ENCODE peak calls at places on chromosomes 12 and 14, in five cellular contexts. One of them, this sample, is unnamed.

GRCh38 chr12:92796650-92797049 is 93.9 kb downstream of the PLEKHG7 start:
- DNase-seq in colonic mucosa: no peak
- DNase-seq in Calu3: no peak
- DNase-seq in transverse colon: no peak
- DNase-seq in thoracic aorta: no peak
- DNase-seq in this sample: no peak

GRCh38 chr14:51454351-51454750 is 197.4 kb upstream of the FRMD6 start:
- DNase-seq in colonic mucosa: no peak
- DNase-seq in Calu3: no peak
- DNase-seq in transverse colon: no peak
- DNase-seq in thoracic aorta: no peak
- DNase-seq in this sample: no peak

GRCh38 chr12:121365416-121366062 is 13.3 kb upstream of the ANAPC5 start:
- DNase-seq in colonic mucosa: no peak
- DNase-seq in Calu3: no peak
- DNase-seq in transverse colon: no peak
- DNase-seq in thoracic aorta: no peak
- DNase-seq in this sample: no peak

GRCh38 chr14:58783801-58784511 is 146.2 kb downstream of the DACT1 start:
- DNase-seq in colonic mucosa: no peak
- DNase-seq in Calu3: no peak
- DNase-seq in transverse colon: no peak
- DNase-seq in thoracic aorta: no peak
- DNase-seq in this sample: no peak

GRCh38 chr12:34344851-34345522 is 322.7 kb downstream of the ALG10 start:
- DNase-seq in colonic mucosa: no peak
- DNase-seq in Calu3: no peak
- DNase-seq in transverse colon: no peak
- DNase-seq in thoracic aorta: no peak
- DNase-seq in this sample: no peak

GRCh38 chr12:91804533-91804932 is 341.1 kb downstream of the BTG1 start:
- DNase-seq in colonic mucosa: no peak
- DNase-seq in Calu3: peak
- DNase-seq in transverse colon: no peak
- DNase-seq in thoracic aorta: no peak
- DNase-seq in this sample: no peak

GRCh38 chr12:33438890-33439586 is 581 bp downstream of the SYT10 start:
- DNase-seq in colonic mucosa: no peak
- DNase-seq in Calu3: peak
- DNase-seq in transverse colon: no peak
- DNase-seq in thoracic aorta: no peak
- DNase-seq in this sample: no peak

GRCh38 chr14:69726761-69727511 is 40.0 kb upstream of the SRSF5 start:
- DNase-seq in colonic mucosa: peak
- DNase-seq in Calu3: peak
- DNase-seq in transverse colon: peak
- DNase-seq in thoracic aorta: no peak
- DNase-seq in this sample: peak

GRCh38 chr14:104749958-104750529 is 2.9 kb upstream of the SIVA1 start:
- DNase-seq in colonic mucosa: no peak
- DNase-seq in Calu3: no peak
- DNase-seq in transverse colon: no peak
- DNase-seq in thoracic aorta: no peak
- DNase-seq in this sample: no peak

GRCh38 chr14:91140672-91141071 is 26.8 kb downstream of the DGLUCY start:
- DNase-seq in colonic mucosa: peak
- DNase-seq in Calu3: peak
- DNase-seq in transverse colon: peak
- DNase-seq in thoracic aorta: no peak
- DNase-seq in this sample: no peak

GRCh38 chr12:93713800-93714199 is 36.6 kb downstream of the CRADD start:
- DNase-seq in colonic mucosa: no peak
- DNase-seq in Calu3: no peak
- DNase-seq in transverse colon: no peak
- DNase-seq in thoracic aorta: no peak
- DNase-seq in this sample: no peak

GRCh38 chr12:133234971-133235370 is 706 bp downstream of the ANHX start:
- DNase-seq in colonic mucosa: no peak
- DNase-seq in Calu3: no peak
- DNase-seq in transverse colon: no peak
- DNase-seq in thoracic aorta: no peak
- DNase-seq in this sample: no peak

GRCh38 chr12:109656681-109657262 is 56.9 kb upstream of the FAM222A start:
- DNase-seq in colonic mucosa: no peak
- DNase-seq in Calu3: no peak
- DNase-seq in transverse colon: no peak
- DNase-seq in thoracic aorta: no peak
- DNase-seq in this sample: no peak

GRCh38 chr12:25716842-25717241 is 163.8 kb upstream of the LMNTD1 start:
- DNase-seq in colonic mucosa: no peak
- DNase-seq in Calu3: no peak
- DNase-seq in transverse colon: no peak
- DNase-seq in thoracic aorta: no peak
- DNase-seq in this sample: no peak

GRCh38 chr12:130787445-130788410 is 51.3 kb downstream of the STX2 start:
- DNase-seq in colonic mucosa: no peak
- DNase-seq in Calu3: no peak
- DNase-seq in transverse colon: no peak
- DNase-seq in thoracic aorta: no peak
- DNase-seq in this sample: no peak

GRCh38 chr14:51396222-51396815 is 156.3 kb downstream of the TMX1 start:
- DNase-seq in colonic mucosa: no peak
- DNase-seq in Calu3: peak
- DNase-seq in transverse colon: peak
- DNase-seq in thoracic aorta: no peak
- DNase-seq in this sample: no peak

GRCh38 chr14:23322568-23323517 is 1.6 kb downstream of the PABPN1 start:
- DNase-seq in colonic mucosa: no peak
- DNase-seq in Calu3: no peak
- DNase-seq in transverse colon: no peak
- DNase-seq in thoracic aorta: no peak
- DNase-seq in this sample: no peak

GRCh38 chr14:75198291-75198933 is 22.0 kb upstream of the TMED10 start:
- DNase-seq in colonic mucosa: peak
- DNase-seq in Calu3: no peak
- DNase-seq in transverse colon: peak
- DNase-seq in thoracic aorta: no peak
- DNase-seq in this sample: no peak

GRCh38 chr14:64937821-64938193 is 4.7 kb downstream of the GPX2 start:
- DNase-seq in colonic mucosa: no peak
- DNase-seq in Calu3: no peak
- DNase-seq in transverse colon: no peak
- DNase-seq in thoracic aorta: no peak
- DNase-seq in this sample: no peak

GRCh38 chr12:46579474-46579873 is 206.9 kb upstream of the SLC38A2 start:
- DNase-seq in colonic mucosa: no peak
- DNase-seq in Calu3: no peak
- DNase-seq in transverse colon: no peak
- DNase-seq in thoracic aorta: no peak
- DNase-seq in this sample: no peak

GRCh38 chr12:94046626-94047410 is 101.6 kb upstream of the PLXNC1 start:
- DNase-seq in colonic mucosa: no peak
- DNase-seq in Calu3: no peak
- DNase-seq in transverse colon: no peak
- DNase-seq in thoracic aorta: no peak
- DNase-seq in this sample: no peak

GRCh38 chr14:35336171-35337073 is 44.2 kb downstream of the PSMA6 start:
- DNase-seq in colonic mucosa: peak
- DNase-seq in Calu3: peak
- DNase-seq in transverse colon: peak
- DNase-seq in thoracic aorta: peak
- DNase-seq in this sample: no peak

GRCh38 chr12:117300131-117300530 is 61.3 kb downstream of the NOS1 start:
- DNase-seq in colonic mucosa: no peak
- DNase-seq in Calu3: no peak
- DNase-seq in transverse colon: no peak
- DNase-seq in thoracic aorta: no peak
- DNase-seq in this sample: no peak

GRCh38 chr14:52279405-52279804 is 11.9 kb downstream of the PTGDR start:
- DNase-seq in colonic mucosa: no peak
- DNase-seq in Calu3: no peak
- DNase-seq in transverse colon: no peak
- DNase-seq in thoracic aorta: no peak
- DNase-seq in this sample: no peak

GRCh38 chr14:51724650-51725049 is 72.9 kb downstream of the FRMD6 start:
- DNase-seq in colonic mucosa: no peak
- DNase-seq in Calu3: no peak
- DNase-seq in transverse colon: no peak
- DNase-seq in thoracic aorta: no peak
- DNase-seq in this sample: no peak

GRCh38 chr14:64807588-64807987 is 72.1 kb downstream of the SPTB start:
- DNase-seq in colonic mucosa: no peak
- DNase-seq in Calu3: no peak
- DNase-seq in transverse colon: no peak
- DNase-seq in thoracic aorta: no peak
- DNase-seq in this sample: no peak

GRCh38 chr12:130018614-130019013 is 114.8 kb upstream of the TMEM132D start:
- DNase-seq in colonic mucosa: no peak
- DNase-seq in Calu3: no peak
- DNase-seq in transverse colon: no peak
- DNase-seq in thoracic aorta: no peak
- DNase-seq in this sample: no peak

GRCh38 chr12:1115471-1116242 is 124.6 kb downstream of the ERC1 start:
- DNase-seq in colonic mucosa: no peak
- DNase-seq in Calu3: no peak
- DNase-seq in transverse colon: no peak
- DNase-seq in thoracic aorta: no peak
- DNase-seq in this sample: no peak

GRCh38 chr14:105209091-105209490 is 28.0 kb upstream of the NUDT14 start:
- DNase-seq in colonic mucosa: no peak
- DNase-seq in Calu3: no peak
- DNase-seq in transverse colon: no peak
- DNase-seq in thoracic aorta: no peak
- DNase-seq in this sample: no peak

GRCh38 chr14:88911811-88912210 is 87.4 kb downstream of the TTC8 start:
- DNase-seq in colonic mucosa: no peak
- DNase-seq in Calu3: no peak
- DNase-seq in transverse colon: no peak
- DNase-seq in thoracic aorta: no peak
- DNase-seq in this sample: no peak

GRCh38 chr12:66514581-66514980 is 164.3 kb downstream of the GRIP1 start:
- DNase-seq in colonic mucosa: no peak
- DNase-seq in Calu3: no peak
- DNase-seq in transverse colon: no peak
- DNase-seq in thoracic aorta: no peak
- DNase-seq in this sample: no peak

GRCh38 chr12:116171549-116171948 is 105.9 kb downstream of the MED13L start:
- DNase-seq in colonic mucosa: no peak
- DNase-seq in Calu3: no peak
- DNase-seq in transverse colon: no peak
- DNase-seq in thoracic aorta: no peak
- DNase-seq in this sample: no peak

GRCh38 chr14:55438066-55438683 is 2.2 kb downstream of the TBPL2 start:
- DNase-seq in colonic mucosa: peak
- DNase-seq in Calu3: peak
- DNase-seq in transverse colon: no peak
- DNase-seq in thoracic aorta: no peak
- DNase-seq in this sample: no peak

GRCh38 chr12:92431146-92431545 is 271.6 kb upstream of the PLEKHG7 start:
- DNase-seq in colonic mucosa: no peak
- DNase-seq in Calu3: no peak
- DNase-seq in transverse colon: peak
- DNase-seq in thoracic aorta: no peak
- DNase-seq in this sample: peak

GRCh38 chr14:102586420-102587119 is 5.9 kb upstream of the RCOR1 start:
- DNase-seq in colonic mucosa: no peak
- DNase-seq in Calu3: no peak
- DNase-seq in transverse colon: no peak
- DNase-seq in thoracic aorta: no peak
- DNase-seq in this sample: no peak

DNA sequence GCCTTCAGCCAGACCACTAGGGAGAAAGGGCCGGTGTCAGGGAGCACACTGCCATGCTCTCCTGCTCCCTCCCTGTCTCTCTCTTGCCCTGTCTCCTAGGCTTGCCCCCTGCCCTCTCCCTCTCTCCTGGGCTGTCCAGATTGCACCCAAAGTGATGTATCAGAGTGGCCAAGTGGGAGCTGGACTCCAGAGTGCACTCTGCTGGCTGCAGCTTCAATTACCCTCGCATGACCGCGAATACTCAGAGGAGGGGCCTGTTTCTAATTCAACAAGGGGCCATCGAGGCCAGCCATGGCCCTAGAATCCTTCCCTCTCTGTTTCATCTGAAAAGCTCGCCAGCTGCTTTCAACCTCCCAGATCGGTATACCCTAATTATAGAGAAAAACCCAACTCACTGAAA is 206.4 kb upstream of the FKBP4 start:
- DNase-seq in colonic mucosa: no peak
- DNase-seq in Calu3: no peak
- DNase-seq in transverse colon: no peak
- DNase-seq in thoracic aorta: no peak
- DNase-seq in this sample: no peak
- TF ChIP-seq CTCF in colonic mucosa: no peak
- TF ChIP-seq CTCF in Calu3: no peak
- TF ChIP-seq CTCF in transverse colon: no peak
- TF ChIP-seq CTCF in thoracic aorta: no peak
- TF ChIP-seq CTCF in this sample: no peak

GRCh38 chr14:66477567-66477966 is 8.6 kb upstream of the CCDC196 start:
- DNase-seq in colonic mucosa: no peak
- DNase-seq in Calu3: no peak
- DNase-seq in transverse colon: no peak
- DNase-seq in thoracic aorta: no peak
- DNase-seq in this sample: no peak
- TF ChIP-seq CTCF in colonic mucosa: no peak
- TF ChIP-seq CTCF in Calu3: no peak
- TF ChIP-seq CTCF in transverse colon: no peak
- TF ChIP-seq CTCF in thoracic aorta: no peak
- TF ChIP-seq CTCF in this sample: no peak

DNA sequence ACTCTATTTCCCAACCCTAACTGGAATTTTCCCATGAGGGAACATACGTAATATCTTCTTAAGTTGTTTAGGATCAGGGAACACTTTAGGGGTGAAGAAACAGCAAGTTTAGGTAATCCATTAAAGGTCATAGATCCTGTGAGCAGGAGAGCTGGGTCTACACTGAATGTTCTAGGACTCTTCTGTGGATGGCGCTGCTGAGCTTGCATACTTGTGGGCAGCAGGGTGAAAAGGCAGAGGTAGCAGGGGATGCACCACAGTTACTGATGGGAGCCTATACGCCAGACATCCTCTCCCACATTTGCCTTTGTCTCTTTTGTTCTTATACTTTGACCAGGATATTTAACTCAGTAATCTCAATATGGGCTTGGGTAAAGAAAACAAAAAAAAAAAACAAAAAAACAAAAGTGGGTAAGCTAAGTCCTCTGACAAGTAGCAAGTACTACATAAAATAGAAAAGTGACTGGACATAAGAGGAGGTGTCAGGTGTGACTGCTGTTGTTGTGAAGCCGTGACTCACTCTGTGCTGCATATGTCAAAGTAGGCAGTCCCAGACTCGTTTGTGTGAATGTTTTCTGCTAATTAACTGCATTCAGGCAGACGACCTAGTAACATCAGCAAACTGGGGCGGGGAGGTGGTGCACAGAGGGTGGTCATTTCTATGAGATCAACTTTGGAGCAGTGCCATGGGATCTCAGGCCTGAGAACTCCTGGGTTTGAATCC is 31.6 kb downstream of the NEUROD4 start:
- DNase-seq in colonic mucosa: no peak
- DNase-seq in Calu3: no peak
- DNase-seq in transverse colon: no peak
- DNase-seq in thoracic aorta: no peak
- DNase-seq in this sample: no peak
- TF ChIP-seq CTCF in colonic mucosa: no peak
- TF ChIP-seq CTCF in Calu3: no peak
- TF ChIP-seq CTCF in transverse colon: no peak
- TF ChIP-seq CTCF in thoracic aorta: no peak
- TF ChIP-seq CTCF in this sample: no peak

GRCh38 chr12:53061404-53062010 is 11.6 kb downstream of the TNS2 start:
- DNase-seq in colonic mucosa: peak
- DNase-seq in Calu3: peak
- DNase-seq in transverse colon: peak
- DNase-seq in thoracic aorta: no peak
- DNase-seq in this sample: no peak
- TF ChIP-seq CTCF in colonic mucosa: no peak
- TF ChIP-seq CTCF in Calu3: no peak
- TF ChIP-seq CTCF in transverse colon: no peak
- TF ChIP-seq CTCF in thoracic aorta: no peak
- TF ChIP-seq CTCF in this sample: no peak